ENCODE peak calls at places on chromosomes 4 and X, in four cellular contexts. S is IMR-90, D is H9, A is trophoblast cell. M is an unnamed sample.

GRCh38 chr4:156673483-156673882 is 298.1 kb downstream of the PDGFC start:
- DNase-seq in D (no peak), S (peak; percentile 16), A (peak; percentile 26), M (no peak)

GRCh38 chr4:3522651-3523050 is 9.6 kb downstream of the LRPAP1 start:
- DNase-seq in D (no peak), A (no peak), S (no peak), M (no peak)

GRCh38 chr4:42492977-42493376 is 95.7 kb downstream of the SHISA3 start:
- DNase-seq in D (no peak), A (no peak), S (no peak), M (no peak)

GRCh38 chr4:81724925-81725329 is 253.2 kb upstream of the RASGEF1B start:
- DNase-seq in A (peak; percentile 87), S (no peak), D (no peak), M (no peak)

GRCh38 chr4:56007154-56007553 is 58.4 kb downstream of the CEP135 start:
- DNase-seq in S (no peak), D (no peak), A (no peak), M (no peak)

GRCh38 chr4:146059153-146059552 is 116.4 kb upstream of the LSM6 start:
- DNase-seq in D (no peak), A (no peak), S (no peak), M (no peak)

GRCh38 chr4:183504930-183505555 is at the start of gene ING2:
- DNase-seq in S (no peak), D (no peak), A (peak; percentile 30), M (no peak)

GRCh38 chrX:74550295-74550802 is 64.1 kb downstream of the RLIM start:
- DNase-seq in D (peak; percentile 86), A (peak; percentile 68), S (peak; percentile 67), M (peak; percentile 61)

GRCh38 chr4:106707776-106708603 is 328.1 kb downstream of the DKK2 start:
- DNase-seq in A (no peak), S (no peak), D (no peak), M (no peak)

GRCh38 chr4:102390438-102390837 is 45.2 kb upstream of the SLC39A8 start:
- DNase-seq in A (no peak), S (no peak), D (no peak), M (no peak)

GRCh38 chr4:86595426-86595805 is 1.3 kb downstream of the PTPN13 start:
- DNase-seq in A (no peak), S (peak; percentile 30), D (no peak), M (no peak)

GRCh38 chrX:50183891-50184290 is 16.9 kb downstream of the AKAP4 start:
- DNase-seq in D (no peak), S (no peak), A (no peak), M (no peak)

GRCh38 chr4:141971854-141972253 is 335.5 kb downstream of the IL15 start:
- DNase-seq in A (no peak), D (no peak), S (no peak), M (no peak)

GRCh38 chrX:5650904-5651303 is 577.8 kb downstream of the NLGN4X start:
- DNase-seq in S (no peak), D (peak; percentile 51), A (no peak), M (no peak)

GRCh38 chr4:1404573-1405248 is 1.5 kb downstream of the NKX1-1 start:
- DNase-seq in A (no peak), S (no peak), D (peak; percentile 44), M (no peak)

GRCh38 chr4:688695-689497 is at the start of gene SLC49A3:
- DNase-seq in D (peak; percentile 69), S (no peak), A (no peak), M (no peak)

GRCh38 chr4:36551697-36552214 is 270.3 kb downstream of the DTHD1 start:
- DNase-seq in D (no peak), S (no peak), A (no peak), M (no peak)

GRCh38 chr4:29046166-29046565 is 1674.0 kb upstream of the PCDH7 start:
- DNase-seq in D (no peak), S (peak; percentile 92), A (no peak), M (no peak)

GRCh38 chr4:147777456-147778091 is 45.7 kb downstream of the ARHGAP10 start:
- DNase-seq in S (peak; percentile 34), D (no peak), A (peak; percentile 67), M (no peak)

GRCh38 chr4:153684182-153685073 is at the start of gene TLR2:
- DNase-seq in A (no peak), D (peak; percentile 78), S (no peak), M (peak; percentile 41)

DNA sequence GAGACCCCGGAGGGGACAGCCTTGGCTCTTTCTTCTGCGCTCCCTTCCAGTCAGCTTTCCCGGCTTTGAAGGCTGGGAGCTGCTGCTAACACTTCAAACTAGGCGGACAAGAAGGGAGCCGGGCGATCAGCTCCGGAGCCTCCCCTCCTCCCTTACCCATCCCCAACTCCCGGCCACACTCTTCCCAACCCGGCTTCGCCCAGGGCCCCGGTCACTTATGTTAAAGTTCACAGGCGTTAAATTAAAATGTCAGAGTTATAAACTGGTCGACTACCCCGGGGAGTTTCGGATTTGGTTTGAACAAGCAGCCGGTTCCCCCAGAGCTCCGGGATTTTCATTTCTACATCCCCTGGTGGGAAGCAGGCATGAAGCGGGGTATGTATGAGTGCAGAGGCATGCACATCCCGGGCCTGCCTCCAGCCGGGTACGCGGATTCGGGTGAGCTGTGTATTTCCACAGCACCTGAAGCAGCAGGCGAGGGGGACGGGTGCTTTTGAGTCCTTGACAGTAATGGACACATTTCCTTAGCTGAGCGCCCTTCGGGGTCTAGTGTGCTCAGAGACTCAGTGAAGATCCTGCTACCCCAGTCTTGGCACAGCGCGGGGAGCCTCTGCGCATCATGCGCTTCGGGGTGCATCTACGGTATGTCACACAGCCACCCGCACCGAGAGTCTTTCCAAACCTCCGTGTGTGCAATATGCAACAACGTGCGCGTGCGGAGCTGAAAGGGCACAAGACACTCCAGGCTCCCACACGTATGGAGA is 883 bp downstream of the UNC5C start:
- DNase-seq in A (no peak), S (no peak), D (peak; percentile 55), M (peak; percentile 46)
- H3K4ac ChIP-seq in A (peak overlapping the region; percentile 65), S (no peak overlapping the region), D (no peak overlapping the region), M (no peak overlapping the region)

DNA sequence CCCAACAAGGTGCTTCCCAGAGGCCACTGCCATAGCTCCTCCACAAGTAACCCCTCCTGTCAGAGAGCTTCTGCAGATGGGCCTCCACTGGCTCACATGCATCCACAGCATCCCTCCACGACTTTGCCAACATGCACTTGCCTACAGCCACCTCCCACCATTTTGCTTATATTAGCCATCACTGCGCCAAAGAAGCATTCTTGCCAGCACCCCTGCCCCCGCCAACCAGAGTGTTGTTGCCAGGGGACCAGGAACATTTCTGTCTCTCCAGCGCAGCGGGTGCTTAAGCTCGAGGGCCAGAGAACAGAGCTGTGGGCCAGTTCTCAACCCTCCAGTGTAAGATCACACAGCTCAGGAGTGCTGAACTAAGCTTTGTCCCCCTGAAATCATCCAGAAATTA is 517.6 kb downstream of the PABPC4L start:
- DNase-seq in S (no peak), A (no peak), D (no peak), M (no peak)
- H2BK5ac ChIP-seq in S (no peak overlapping the region), A (no peak overlapping the region), D (no peak overlapping the region), M (no peak overlapping the region)

GRCh38 chr4:75705198-75705712 is 19.1 kb upstream of the USO1 start:
- DNase-seq in S (no peak), A (no peak), D (peak; percentile 83), M (peak; percentile 29)
- H3K4ac ChIP-seq in S (no peak overlapping the region), A (no peak overlapping the region), D (no peak overlapping the region), M (no peak overlapping the region)

DNA sequence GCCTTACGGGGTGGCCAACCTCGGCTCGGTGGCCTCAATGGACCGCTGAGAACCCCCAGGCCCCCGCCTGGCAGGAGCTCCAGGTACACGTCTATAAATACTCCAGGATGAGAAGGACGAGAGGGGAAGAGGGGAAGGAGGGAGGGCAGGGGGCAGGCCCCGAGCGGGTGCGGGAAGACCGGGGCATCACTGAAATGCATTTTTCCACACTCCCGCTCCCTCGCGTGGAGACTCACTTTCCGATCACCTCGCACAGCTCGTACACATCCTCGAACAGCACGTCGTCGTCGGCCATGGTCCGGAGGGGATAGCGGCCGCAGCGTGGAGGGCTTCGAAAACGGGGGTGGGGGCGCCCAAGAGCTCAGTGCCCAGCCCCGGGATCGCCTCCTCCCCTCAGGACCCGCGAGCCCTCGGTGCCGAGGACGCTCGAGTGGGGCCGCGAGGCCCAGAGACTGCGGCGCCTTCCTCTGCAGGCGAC is 621 bp downstream of the CASK start:
- DNase-seq in A (no peak), D (peak; percentile 42), S (no peak), M (no peak)
- H2BK5ac ChIP-seq in A (no peak overlapping the region), D (no peak overlapping the region), S (peak overlapping the region; percentile 65), M (peak overlapping the region; percentile 66)

GRCh38 chrX:150870487-150871340 is 27.8 kb downstream of the CD99L2 start:
- DNase-seq in S (peak; percentile 38), A (no peak), D (no peak), M (no peak)
- H3K4ac ChIP-seq in S (no peak overlapping the region), A (no peak overlapping the region), D (no peak overlapping the region), M (no peak overlapping the region)